ENCODE peak calls at places on chromosomes 13 and 19, in five cellular contexts. B is amygdala; K is stimulated activated CD8-positive, alpha-beta memory T cell treated with anti-CD3 and anti-CD28 coated beads, Interleukin-7, amount 100 ng/mL, for 4 hours; I is K562; Q is smooth muscle cell of the brain vasculature. H is an unnamed sample.
A peak's percentile ranks its signal among the peaks of the same experiment; 100 is the strongest.

GRCh38 chr13:35914662-35915061 is 216.5 kb downstream of the DCLK1 start:
- DNase-seq in B (no peak), K (no peak), I (no peak), Q (no peak), H (no peak)

GRCh38 chr13:99610702-99611289 is 109.5 kb downstream of the TM9SF2 start:
- DNase-seq in B (no peak), K (no peak), I (peak; percentile 17), Q (no peak), H (no peak)

GRCh38 chr19:35531291-35531690 is 2.0 kb upstream of the GAPDHS start:
- DNase-seq in B (no peak), K (no peak), I (no peak), Q (no peak), H (no peak)

GRCh38 chr13:19153782-19154450 is 27.7 kb downstream of the TUBA3C start:
- DNase-seq in B (no peak), K (no peak), I (peak; percentile 68), Q (no peak), H (no peak)

GRCh38 chr19:31670931-31671330 is 321.7 kb upstream of the TSHZ3 start:
- DNase-seq in B (no peak), K (no peak), I (no peak), Q (no peak), H (no peak)

GRCh38 chr19:54803410-54803809 is at the start of gene KIR2DL4:
- DNase-seq in B (no peak), K (peak; percentile 25), I (no peak), Q (no peak), H (peak; percentile 29)

GRCh38 chr19:13398182-13398581 is 108.1 kb downstream of the CACNA1A start:
- DNase-seq in B (no peak), K (no peak), I (no peak), Q (no peak), H (no peak)

GRCh38 chr19:6773323-6773931 is 919 bp downstream of the VAV1 start:
- DNase-seq in B (no peak), K (no peak), I (peak; percentile 43), Q (no peak), H (no peak)

GRCh38 chr19:57099199-57099661 is 20.6 kb upstream of the USP29 start:
- DNase-seq in B (peak; percentile 50), K (no peak), I (peak; percentile 49), Q (no peak), H (no peak)

GRCh38 chr19:51690359-51691121 is 2.6 kb upstream of the SPACA6 start:
- DNase-seq in B (peak; percentile 73), K (no peak), I (peak; percentile 94), Q (no peak), H (no peak)

GRCh38 chr19:57949702-57950101 is 2.2 kb upstream of the ZNF256 start:
- DNase-seq in B (no peak), K (no peak), I (no peak), Q (no peak), H (no peak)

GRCh38 chr19:7856277-7856581 is 18.0 kb downstream of the PRR36 start:
- DNase-seq in B (no peak), K (no peak), I (no peak), Q (no peak), H (no peak)

GRCh38 chr19:6047741-6048231 is 62.5 kb downstream of the RFX2 start:
- DNase-seq in B (no peak), K (no peak), I (peak; percentile 68), Q (no peak), H (peak; percentile 54)

GRCh38 chr19:21117041-21117907 is 24.6 kb upstream of the ZNF431 start:
- DNase-seq in B (no peak), K (no peak), I (no peak), Q (no peak), H (no peak)

GRCh38 chr13:24671367-24672117 is 8.7 kb upstream of the ATP12A start:
- DNase-seq in B (no peak), K (no peak), I (peak; percentile 28), Q (peak; percentile 35), H (no peak)

GRCh38 chr19:18495204-18495911 is 26.5 kb downstream of the ELL start:
- DNase-seq in B (no peak), K (no peak), I (no peak), Q (no peak), H (no peak)

GRCh38 chr19:17555929-17556813 is 722 bp downstream of the COLGALT1 start:
- DNase-seq in B (peak; percentile 58), K (no peak), I (peak; percentile 78), Q (no peak), H (no peak)

GRCh38 chr19:51440846-51441409 is 17.3 kb downstream of the SIGLEC8 start:
- DNase-seq in B (no peak), K (peak; percentile 60), I (peak; percentile 84), Q (no peak), H (no peak)

GRCh38 chr19:35357867-35358573 is at the start of gene FFAR3:
- DNase-seq in B (no peak), K (no peak), I (no peak), Q (no peak), H (no peak)

GRCh38 chr19:47111081-47111589 is 2.4 kb downstream of the ZC3H4 start:
- DNase-seq in B (peak; percentile 48), K (peak; percentile 18), I (peak; percentile 40), Q (no peak), H (no peak)

GRCh38 chr19:7505682-7506384 is 10.1 kb upstream of the ZNF358 start:
- DNase-seq in B (no peak), K (no peak), I (peak; percentile 79), Q (no peak), H (no peak)

GRCh38 chr13:26837102-26837501 is 76.5 kb upstream of the GPR12 start:
- DNase-seq in B (no peak), K (no peak), I (no peak), Q (no peak), H (peak; percentile 82)

GRCh38 chr13:50580684-50581305 is 262.7 kb downstream of the DLEU7 start:
- DNase-seq in B (no peak), K (no peak), I (no peak), Q (no peak), H (no peak)

GRCh38 chr13:111330211-111330610 is 9.8 kb downstream of the TEX29 start:
- DNase-seq in B (no peak), K (no peak), I (no peak), Q (no peak), H (peak; percentile 79)

GRCh38 chr13:109105899-109106298 is 476.5 kb downstream of the MYO16 start:
- DNase-seq in B (no peak), K (no peak), I (no peak), Q (no peak), H (no peak)

GRCh38 chr19:30371960-30372824 is at the start of gene ZNF536:
- DNase-seq in B (peak; percentile 65), K (no peak), I (no peak), Q (no peak), H (no peak)

GRCh38 chr19:17153996-17154395 is 61.2 kb upstream of the USE1 start:
- DNase-seq in B (no peak), K (no peak), I (no peak), Q (no peak), H (no peak)

GRCh38 chr13:113863511-113864302 is at the start of gene GAS6:
- DNase-seq in B (peak; percentile 28), K (no peak), I (peak; percentile 49), Q (no peak), H (no peak)

GRCh38 chr19:49601482-49602038 is 10.6 kb downstream of the PRR12 start:
- DNase-seq in B (no peak), K (no peak), I (no peak), Q (no peak), H (no peak)

GRCh38 chr19:45629704-45630103 is 9.5 kb downstream of the EML2 start:
- DNase-seq in B (no peak), K (no peak), I (no peak), Q (no peak), H (no peak)

GRCh38 chr13:19634129-19634740 is 776 bp downstream of the MPHOSPH8 start:
- DNase-seq in B (no peak), K (no peak), I (peak; percentile 47), Q (no peak), H (no peak)

GRCh38 chr13:27006519-27007161 is 165.0 kb downstream of the USP12 start:
- DNase-seq in B (peak; percentile 25), K (no peak), I (no peak), Q (no peak), H (no peak)

GRCh38 chr19:51811344-51811743 is 16.4 kb downstream of the FPR3 start:
- DNase-seq in B (no peak), K (no peak), I (no peak), Q (no peak), H (no peak)